ENCODE peak calls at places on chromosomes 16 and 17, in four cellular contexts. One of them, this sample, is unnamed.

GRCh38 chr16:88293097-88293496 is 89.7 kb upstream of the ZNF469 start:
- DNase-seq in heart right ventricle: no peak
- DNase-seq in thoracic aorta: no peak
- DNase-seq in A549: no peak
- DNase-seq in this sample: no peak

GRCh38 chr17:59830007-59830630 is 62.6 kb downstream of the TUBD1 start:
- DNase-seq in heart right ventricle: no peak
- DNase-seq in thoracic aorta: no peak
- DNase-seq in A549: no peak
- DNase-seq in this sample: peak; percentile 63

GRCh38 chr16:29899516-29900101 is at the start of gene SEZ6L2:
- DNase-seq in heart right ventricle: peak; percentile 81
- DNase-seq in thoracic aorta: no peak
- DNase-seq in A549: peak; percentile 89
- DNase-seq in this sample: no peak

GRCh38 chr16:74577882-74578366 is 29.0 kb downstream of the GLG1 start:
- DNase-seq in heart right ventricle: no peak
- DNase-seq in thoracic aorta: no peak
- DNase-seq in A549: no peak
- DNase-seq in this sample: no peak

GRCh38 chr17:32564325-32564724 is 77.5 kb downstream of the CDK5R1 start:
- DNase-seq in heart right ventricle: no peak
- DNase-seq in thoracic aorta: no peak
- DNase-seq in A549: no peak
- DNase-seq in this sample: no peak

GRCh38 chr17:80860703-80861359 is 130.8 kb upstream of the CHMP6 start:
- DNase-seq in heart right ventricle: no peak
- DNase-seq in thoracic aorta: no peak
- DNase-seq in A549: no peak
- DNase-seq in this sample: no peak

GRCh38 chr17:1491406-1492248 is 859 bp downstream of the MYO1C start:
- DNase-seq in heart right ventricle: peak; percentile 80
- DNase-seq in thoracic aorta: no peak
- DNase-seq in A549: peak; percentile 83
- DNase-seq in this sample: peak; percentile 47

GRCh38 chr16:66516808-66517585 is 32.9 kb downstream of the TK2 start:
- DNase-seq in heart right ventricle: peak; percentile 96
- DNase-seq in thoracic aorta: peak; percentile 97
- DNase-seq in A549: peak; percentile 98
- DNase-seq in this sample: peak; percentile 99

GRCh38 chr17:41527076-41528023 is 758 bp downstream of the KRT19 start:
- DNase-seq in heart right ventricle: no peak
- DNase-seq in thoracic aorta: no peak
- DNase-seq in A549: no peak
- DNase-seq in this sample: no peak

GRCh38 chr17:8739104-8739503 is 5.5 kb downstream of the CCDC42 start:
- DNase-seq in heart right ventricle: no peak
- DNase-seq in thoracic aorta: no peak
- DNase-seq in A549: no peak
- DNase-seq in this sample: no peak

GRCh38 chr16:66366433-66367299 is at the start of gene CDH5:
- DNase-seq in heart right ventricle: peak; percentile 81
- DNase-seq in thoracic aorta: no peak
- DNase-seq in A549: no peak
- DNase-seq in this sample: peak; percentile 84

GRCh38 chr16:77679336-77679735 is 43.0 kb upstream of the NUDT7 start:
- DNase-seq in heart right ventricle: no peak
- DNase-seq in thoracic aorta: no peak
- DNase-seq in A549: no peak
- DNase-seq in this sample: no peak

GRCh38 chr17:28871056-28871579 is 16.3 kb downstream of the ERAL1 start:
- DNase-seq in heart right ventricle: no peak
- DNase-seq in thoracic aorta: no peak
- DNase-seq in A549: no peak
- DNase-seq in this sample: no peak

GRCh38 chr16:81996664-81997529 is 14.4 kb downstream of the SDR42E1 start:
- DNase-seq in heart right ventricle: no peak
- DNase-seq in thoracic aorta: no peak
- DNase-seq in A549: peak; percentile 51
- DNase-seq in this sample: no peak

GRCh38 chr17:73474370-73474988 is 162.7 kb upstream of the CDC42EP4 start:
- DNase-seq in heart right ventricle: peak; percentile 82
- DNase-seq in thoracic aorta: peak; percentile 11
- DNase-seq in A549: peak; percentile 63
- DNase-seq in this sample: peak; percentile 31

GRCh38 chr16:28621756-28622155 is 11.9 kb upstream of the SULT1A1 start:
- DNase-seq in heart right ventricle: no peak
- DNase-seq in thoracic aorta: no peak
- DNase-seq in A549: no peak
- DNase-seq in this sample: no peak

GRCh38 chr16:2774161-2774891 is 2.8 kb downstream of the ELOB start:
- DNase-seq in heart right ventricle: no peak
- DNase-seq in thoracic aorta: no peak
- DNase-seq in A549: no peak
- DNase-seq in this sample: no peak

GRCh38 chr17:55705847-55706246 is 16.8 kb downstream of the TMEM100 start:
- DNase-seq in heart right ventricle: no peak
- DNase-seq in thoracic aorta: no peak
- DNase-seq in A549: peak; percentile 16
- DNase-seq in this sample: no peak

GRCh38 chr17:66227212-66228045 is 1.8 kb downstream of the APOH start:
- DNase-seq in heart right ventricle: no peak
- DNase-seq in thoracic aorta: no peak
- DNase-seq in A549: no peak
- DNase-seq in this sample: no peak

GRCh38 chr17:5762191-5762590 is 177.9 kb upstream of the NLRP1 start:
- DNase-seq in heart right ventricle: no peak
- DNase-seq in thoracic aorta: no peak
- DNase-seq in A549: no peak
- DNase-seq in this sample: no peak

GRCh38 chr16:69566437-69567030 is 768 bp downstream of the NFAT5 start:
- DNase-seq in heart right ventricle: peak; percentile 58
- DNase-seq in thoracic aorta: no peak
- DNase-seq in A549: peak; percentile 49
- DNase-seq in this sample: peak; percentile 74

GRCh38 chr16:813204-813915 is 12.8 kb upstream of the GNG13 start:
- DNase-seq in heart right ventricle: peak; percentile 60
- DNase-seq in thoracic aorta: no peak
- DNase-seq in A549: peak; percentile 63
- DNase-seq in this sample: no peak

GRCh38 chr16:11396241-11397048 is 51.2 kb downstream of the RMI2 start:
- DNase-seq in heart right ventricle: peak; percentile 70
- DNase-seq in thoracic aorta: peak; percentile 21
- DNase-seq in A549: peak; percentile 94
- DNase-seq in this sample: peak; percentile 63
- TF ChIP-seq CTCF in heart right ventricle: peak; percentile 99
- TF ChIP-seq CTCF in thoracic aorta: peak; percentile 99
- TF ChIP-seq CTCF in A549: peak; percentile 93
- TF ChIP-seq CTCF in this sample: peak; percentile 98

DNA sequence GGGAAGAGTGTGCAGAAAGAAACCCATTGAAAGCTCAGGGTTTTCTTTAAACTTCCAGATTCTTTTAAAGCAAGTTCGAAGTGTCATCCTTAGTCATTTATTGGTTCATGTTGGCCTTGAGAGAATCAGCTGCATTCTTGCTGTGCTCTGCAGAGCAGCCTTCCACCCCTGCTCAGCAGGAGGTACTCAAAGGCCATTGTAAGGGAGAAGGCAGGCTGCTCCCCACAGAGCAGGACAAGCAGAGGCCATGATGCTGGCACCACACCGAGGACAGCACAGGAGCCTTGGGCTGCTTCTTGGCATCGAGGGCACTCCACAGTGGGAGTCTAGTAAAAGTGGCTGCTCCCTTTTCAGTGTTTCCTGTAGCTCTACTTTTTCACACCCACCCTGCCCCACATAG is 29.6 kb downstream of the NMT1 start:
- DNase-seq in heart right ventricle: no peak
- DNase-seq in thoracic aorta: no peak
- DNase-seq in A549: no peak
- DNase-seq in this sample: no peak
- H3K4me3 ChIP-seq in heart right ventricle: no peak overlapping the region
- H3K4me3 ChIP-seq in thoracic aorta: no peak overlapping the region
- H3K4me3 ChIP-seq in A549: no peak overlapping the region
- H3K4me3 ChIP-seq in this sample: no peak overlapping the region

DNA sequence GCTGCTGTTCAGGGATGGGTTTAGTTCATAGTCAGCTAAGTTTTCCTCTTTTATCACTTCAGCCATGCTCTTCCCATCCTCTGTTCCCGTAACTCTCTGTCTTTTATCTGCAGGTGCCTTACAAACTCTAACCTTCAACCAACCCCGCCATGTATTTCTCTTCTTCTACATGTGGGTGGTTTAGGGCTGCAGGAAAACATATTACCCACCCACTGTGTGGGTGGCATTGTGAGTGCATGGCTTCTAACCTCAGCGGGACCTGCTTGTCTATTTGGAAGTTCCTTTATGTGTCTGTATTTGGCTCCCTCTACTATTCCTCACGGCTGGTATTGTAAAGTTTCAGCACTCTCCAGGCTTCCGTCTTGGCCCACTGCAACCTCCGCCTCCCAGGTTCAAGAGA is 39.0 kb upstream of the TANC2 start:
- DNase-seq in heart right ventricle: no peak
- DNase-seq in thoracic aorta: no peak
- DNase-seq in A549: no peak
- DNase-seq in this sample: no peak
- TF ChIP-seq CTCF in heart right ventricle: no peak
- TF ChIP-seq CTCF in thoracic aorta: no peak
- TF ChIP-seq CTCF in A549: no peak
- TF ChIP-seq CTCF in this sample: no peak

DNA sequence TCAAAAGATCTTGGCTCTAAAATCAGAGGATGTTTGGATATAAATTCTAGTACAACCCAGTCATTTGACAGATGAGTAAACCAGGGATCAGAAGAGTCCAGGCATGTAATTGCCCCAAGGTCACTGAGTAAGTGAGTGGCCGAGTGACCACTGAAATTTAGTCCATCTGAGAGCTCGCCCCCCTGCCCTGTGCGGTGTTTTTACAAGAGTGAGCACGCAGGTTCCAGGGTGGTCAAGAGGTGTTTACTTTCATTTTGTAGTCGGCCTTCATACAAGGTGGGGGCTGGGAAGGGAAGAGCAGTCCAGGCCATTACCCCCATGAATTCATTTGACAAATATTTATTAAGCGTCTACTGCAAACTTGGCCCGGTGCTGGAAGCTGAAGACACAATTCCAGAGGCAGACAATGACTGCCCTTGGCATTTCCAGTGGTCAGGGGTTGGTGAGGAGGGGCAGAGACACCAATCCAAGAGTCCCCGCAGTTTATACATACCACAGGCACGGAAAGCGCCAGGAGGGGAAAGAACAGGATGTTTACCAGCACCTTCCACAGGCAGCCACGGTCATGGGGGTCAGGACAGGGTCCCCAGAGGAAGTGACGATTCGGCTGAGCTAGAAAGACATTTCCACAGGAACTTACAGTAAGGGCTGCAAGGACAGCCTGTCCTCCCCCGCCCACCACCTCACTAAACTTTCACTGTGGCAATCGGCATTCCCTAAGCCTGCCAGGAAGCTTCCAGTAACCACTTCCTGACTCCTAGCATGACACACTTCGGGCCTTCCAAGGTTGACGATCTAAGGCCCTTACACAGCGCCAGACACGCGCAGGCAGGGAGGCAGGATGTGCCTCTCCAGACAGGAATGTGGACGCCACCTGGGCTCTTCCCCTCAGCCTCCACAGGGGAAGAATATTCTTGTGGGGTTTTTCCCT is 1.4 kb upstream of the MT2A start:
- DNase-seq in heart right ventricle: peak; percentile 61
- DNase-seq in thoracic aorta: peak; percentile 77
- DNase-seq in A549: peak; percentile 83
- DNase-seq in this sample: peak; percentile 92
- H3K4me3 ChIP-seq in heart right ventricle: no peak overlapping the region
- H3K4me3 ChIP-seq in thoracic aorta: peak overlapping the region; percentile 4
- H3K4me3 ChIP-seq in A549: peak overlapping the region; percentile 34
- H3K4me3 ChIP-seq in this sample: peak overlapping the region; percentile 65

GRCh38 chr16:57192720-57193486 is 6.8 kb downstream of the RSPRY1 start:
- DNase-seq in heart right ventricle: no peak
- DNase-seq in thoracic aorta: no peak
- DNase-seq in A549: no peak
- DNase-seq in this sample: no peak

GRCh38 chr16:57196753-57197152 is 10.6 kb downstream of the RSPRY1 start:
- DNase-seq in heart right ventricle: no peak
- DNase-seq in thoracic aorta: no peak
- DNase-seq in A549: no peak
- DNase-seq in this sample: no peak

GRCh38 chr16:57192146-57192545 is 6.0 kb downstream of the RSPRY1 start:
- DNase-seq in heart right ventricle: no peak
- DNase-seq in thoracic aorta: no peak
- DNase-seq in A549: no peak
- DNase-seq in this sample: no peak

GRCh38 chr16:57196276-57196675 is 10.1 kb downstream of the RSPRY1 start:
- DNase-seq in heart right ventricle: no peak
- DNase-seq in thoracic aorta: no peak
- DNase-seq in A549: no peak
- DNase-seq in this sample: no peak

DNA sequence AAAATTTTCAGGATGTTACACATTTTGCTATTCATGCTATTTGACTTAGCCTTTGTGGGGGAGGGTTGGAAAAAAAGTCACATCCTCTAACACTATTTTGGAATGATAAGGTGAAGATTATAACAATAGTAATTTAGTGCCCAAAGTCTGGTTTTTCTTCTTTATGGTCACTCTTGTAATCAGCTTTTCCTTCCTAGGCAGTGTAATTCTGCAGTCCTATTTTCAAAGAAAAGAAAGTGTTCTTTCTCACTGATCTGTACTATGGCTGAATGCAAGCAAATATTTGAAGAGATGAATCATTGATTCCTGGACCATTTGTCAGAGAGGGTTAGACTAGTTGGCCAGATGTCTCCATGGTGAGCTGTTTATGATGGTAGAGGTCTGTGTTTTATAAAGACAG is 8.4 kb downstream of the RSPRY1 start:
- DNase-seq in heart right ventricle: no peak
- DNase-seq in thoracic aorta: no peak
- DNase-seq in A549: peak; percentile 90
- DNase-seq in this sample: no peak
- TF ChIP-seq CTCF in heart right ventricle: no peak
- TF ChIP-seq CTCF in thoracic aorta: no peak
- TF ChIP-seq CTCF in A549: no peak
- TF ChIP-seq CTCF in this sample: no peak

GRCh38 chr16:11994187-11995119 is 17.9 kb downstream of the SNX29 start:
- DNase-seq in heart right ventricle: no peak
- DNase-seq in thoracic aorta: no peak
- DNase-seq in A549: no peak
- DNase-seq in this sample: peak; percentile 64
- H3K4me3 ChIP-seq in heart right ventricle: no peak overlapping the region
- H3K4me3 ChIP-seq in thoracic aorta: no peak overlapping the region
- H3K4me3 ChIP-seq in A549: no peak overlapping the region
- H3K4me3 ChIP-seq in this sample: no peak overlapping the region